ENCODE peak calls at places on chromosomes 4 and X, in nine cellular contexts. One of them, this sample, is unnamed.

GRCh38 chr4:104591505-104591904 is 96.8 kb upstream of the CXXC4 start:
- DNase-seq in OCI-LY7: no peak
- DNase-seq in left lung: peak; percentile 55
- DNase-seq in fibroblast of lung: peak; percentile 29
- DNase-seq in lung: no peak
- DNase-seq in right lobe of liver: no peak
- DNase-seq in adrenal gland: no peak
- DNase-seq in AG10803: no peak
- DNase-seq in kidney epithelial cell: no peak
- DNase-seq in this sample: no peak

GRCh38 chr4:186651624-186652023 is 72.0 kb downstream of the FAT1 start:
- DNase-seq in OCI-LY7: no peak
- DNase-seq in lung: no peak
- DNase-seq in right lobe of liver: peak; percentile 51
- DNase-seq in fibroblast of lung: peak; percentile 52
- DNase-seq in AG10803: no peak
- DNase-seq in kidney epithelial cell: no peak
- DNase-seq in adrenal gland: peak; percentile 32
- DNase-seq in left lung: no peak
- DNase-seq in this sample: no peak

GRCh38 chr4:54173281-54173912 is 55.7 kb upstream of the PDGFRA start:
- DNase-seq in OCI-LY7: no peak
- DNase-seq in right lobe of liver: no peak
- DNase-seq in adrenal gland: peak; percentile 17
- DNase-seq in lung: no peak
- DNase-seq in kidney epithelial cell: no peak
- DNase-seq in left lung: no peak
- DNase-seq in fibroblast of lung: no peak
- DNase-seq in AG10803: no peak
- DNase-seq in this sample: no peak

GRCh38 chr4:60400599-60400998 is 799.5 kb upstream of the ADGRL3 start:
- DNase-seq in adrenal gland: no peak
- DNase-seq in right lobe of liver: no peak
- DNase-seq in kidney epithelial cell: no peak
- DNase-seq in lung: no peak
- DNase-seq in fibroblast of lung: no peak
- DNase-seq in AG10803: no peak
- DNase-seq in left lung: no peak
- DNase-seq in OCI-LY7: no peak
- DNase-seq in this sample: no peak

GRCh38 chrX:63754141-63754859 is 30.7 kb downstream of the ARHGEF9 start:
- DNase-seq in fibroblast of lung: peak; percentile 16
- DNase-seq in lung: no peak
- DNase-seq in left lung: peak; percentile 37
- DNase-seq in right lobe of liver: peak; percentile 51
- DNase-seq in adrenal gland: no peak
- DNase-seq in OCI-LY7: peak; percentile 32
- DNase-seq in kidney epithelial cell: no peak
- DNase-seq in AG10803: peak; percentile 12
- DNase-seq in this sample: no peak

GRCh38 chr4:129543299-129543698 is 447.3 kb downstream of the C4orf33 start:
- DNase-seq in kidney epithelial cell: no peak
- DNase-seq in OCI-LY7: no peak
- DNase-seq in left lung: peak; percentile 39
- DNase-seq in AG10803: no peak
- DNase-seq in adrenal gland: no peak
- DNase-seq in lung: peak; percentile 52
- DNase-seq in fibroblast of lung: no peak
- DNase-seq in right lobe of liver: no peak
- DNase-seq in this sample: no peak

GRCh38 chrX:38654302-38654701 is 93.0 kb downstream of the TSPAN7 start:
- DNase-seq in fibroblast of lung: peak; percentile 40
- DNase-seq in kidney epithelial cell: no peak
- DNase-seq in lung: no peak
- DNase-seq in adrenal gland: peak; percentile 15
- DNase-seq in AG10803: peak; percentile 14
- DNase-seq in left lung: no peak
- DNase-seq in right lobe of liver: no peak
- DNase-seq in OCI-LY7: peak; percentile 8
- DNase-seq in this sample: no peak

GRCh38 chr4:183504930-183505555 is at the start of gene ING2:
- DNase-seq in AG10803: peak; percentile 63
- DNase-seq in adrenal gland: no peak
- DNase-seq in kidney epithelial cell: no peak
- DNase-seq in lung: no peak
- DNase-seq in right lobe of liver: peak; percentile 60
- DNase-seq in fibroblast of lung: no peak
- DNase-seq in OCI-LY7: no peak
- DNase-seq in left lung: peak; percentile 55
- DNase-seq in this sample: peak; percentile 26

GRCh38 chr4:143359794-143360193 is 23.1 kb downstream of the GAB1 start:
- DNase-seq in kidney epithelial cell: no peak
- DNase-seq in AG10803: no peak
- DNase-seq in OCI-LY7: no peak
- DNase-seq in fibroblast of lung: no peak
- DNase-seq in right lobe of liver: no peak
- DNase-seq in left lung: no peak
- DNase-seq in adrenal gland: no peak
- DNase-seq in lung: no peak
- DNase-seq in this sample: no peak

GRCh38 chr4:143358923-143359694 is 22.4 kb downstream of the GAB1 start:
- DNase-seq in kidney epithelial cell: peak; percentile 59
- DNase-seq in AG10803: peak; percentile 34
- DNase-seq in left lung: peak; percentile 47
- DNase-seq in adrenal gland: no peak
- DNase-seq in OCI-LY7: peak; percentile 91
- DNase-seq in fibroblast of lung: peak; percentile 82
- DNase-seq in lung: peak; percentile 67
- DNase-seq in right lobe of liver: no peak
- DNase-seq in this sample: no peak

GRCh38 chr4:143357161-143357845 is 20.6 kb downstream of the GAB1 start:
- DNase-seq in OCI-LY7: peak; percentile 77
- DNase-seq in lung: no peak
- DNase-seq in adrenal gland: no peak
- DNase-seq in kidney epithelial cell: no peak
- DNase-seq in right lobe of liver: no peak
- DNase-seq in fibroblast of lung: no peak
- DNase-seq in left lung: no peak
- DNase-seq in AG10803: no peak
- DNase-seq in this sample: no peak

GRCh38 chr4:143356493-143356892 is 19.8 kb downstream of the GAB1 start:
- DNase-seq in left lung: no peak
- DNase-seq in fibroblast of lung: no peak
- DNase-seq in kidney epithelial cell: no peak
- DNase-seq in adrenal gland: no peak
- DNase-seq in lung: no peak
- DNase-seq in OCI-LY7: peak; percentile 88
- DNase-seq in right lobe of liver: no peak
- DNase-seq in AG10803: no peak
- DNase-seq in this sample: no peak

GRCh38 chr4:143358419-143358818 is 21.7 kb downstream of the GAB1 start:
- DNase-seq in lung: no peak
- DNase-seq in adrenal gland: no peak
- DNase-seq in kidney epithelial cell: no peak
- DNase-seq in OCI-LY7: no peak
- DNase-seq in fibroblast of lung: no peak
- DNase-seq in AG10803: no peak
- DNase-seq in left lung: no peak
- DNase-seq in right lobe of liver: no peak
- DNase-seq in this sample: no peak
- H3K4me3 ChIP-seq in lung: no peak overlapping the region
- H3K4me3 ChIP-seq in adrenal gland: no peak overlapping the region
- H3K4me3 ChIP-seq in kidney epithelial cell: no peak overlapping the region
- H3K4me3 ChIP-seq in OCI-LY7: peak overlapping the region; percentile 61
- H3K4me3 ChIP-seq in fibroblast of lung: no peak overlapping the region
- H3K4me3 ChIP-seq in AG10803: no peak overlapping the region
- H3K4me3 ChIP-seq in left lung: no peak overlapping the region
- H3K4me3 ChIP-seq in right lobe of liver: no peak overlapping the region
- H3K4me3 ChIP-seq in this sample: no peak overlapping the region

DNA sequence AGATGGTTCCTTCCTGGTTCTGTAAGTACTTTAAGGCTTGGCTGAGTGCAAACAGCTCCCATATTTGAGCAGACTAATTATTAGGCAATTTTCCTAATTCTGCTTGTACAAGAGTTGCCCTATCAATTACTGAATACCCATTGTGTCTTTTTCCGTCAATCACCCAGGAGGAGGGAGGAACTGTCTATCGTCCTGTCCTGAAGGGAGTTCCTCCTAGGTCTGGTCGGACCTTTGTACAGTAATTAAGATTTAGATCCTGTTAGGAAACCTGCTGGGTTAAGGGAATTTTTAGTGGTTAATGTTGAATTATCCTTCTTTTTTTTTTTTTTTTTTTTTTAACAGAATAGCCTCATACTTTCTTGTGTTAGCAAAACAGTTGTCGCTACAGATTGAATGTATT is 130.1 kb downstream of the KDM6A start:
- DNase-seq in adrenal gland: no peak
- DNase-seq in left lung: no peak
- DNase-seq in right lobe of liver: no peak
- DNase-seq in fibroblast of lung: no peak
- DNase-seq in kidney epithelial cell: no peak
- DNase-seq in OCI-LY7: no peak
- DNase-seq in AG10803: no peak
- DNase-seq in lung: no peak
- DNase-seq in this sample: no peak
- H3K4me3 ChIP-seq in adrenal gland: no peak overlapping the region
- H3K4me3 ChIP-seq in left lung: no peak overlapping the region
- H3K4me3 ChIP-seq in right lobe of liver: no peak overlapping the region
- H3K4me3 ChIP-seq in fibroblast of lung: no peak overlapping the region
- H3K4me3 ChIP-seq in kidney epithelial cell: no peak overlapping the region
- H3K4me3 ChIP-seq in OCI-LY7: no peak overlapping the region
- H3K4me3 ChIP-seq in AG10803: no peak overlapping the region
- H3K4me3 ChIP-seq in lung: no peak overlapping the region
- H3K4me3 ChIP-seq in this sample: no peak overlapping the region

GRCh38 chr4:55947254-55947882 is 1.4 kb upstream of the CEP135 start:
- DNase-seq in OCI-LY7: peak; percentile 91
- DNase-seq in right lobe of liver: no peak
- DNase-seq in AG10803: no peak
- DNase-seq in adrenal gland: no peak
- DNase-seq in left lung: no peak
- DNase-seq in kidney epithelial cell: no peak
- DNase-seq in lung: no peak
- DNase-seq in fibroblast of lung: peak; percentile 43
- DNase-seq in this sample: no peak

GRCh38 chr4:55948726-55949479 is at the start of gene CEP135:
- DNase-seq in fibroblast of lung: peak; percentile 93
- DNase-seq in kidney epithelial cell: peak; percentile 65
- DNase-seq in adrenal gland: peak; percentile 95
- DNase-seq in OCI-LY7: peak; percentile 95
- DNase-seq in AG10803: peak; percentile 93
- DNase-seq in lung: peak; percentile 95
- DNase-seq in right lobe of liver: peak; percentile 97
- DNase-seq in left lung: peak; percentile 95
- DNase-seq in this sample: peak; percentile 83

GRCh38 chr4:55951191-55951922 is 2.6 kb downstream of the CEP135 start:
- DNase-seq in fibroblast of lung: no peak
- DNase-seq in adrenal gland: no peak
- DNase-seq in OCI-LY7: no peak
- DNase-seq in lung: no peak
- DNase-seq in kidney epithelial cell: no peak
- DNase-seq in AG10803: no peak
- DNase-seq in left lung: no peak
- DNase-seq in right lobe of liver: no peak
- DNase-seq in this sample: no peak

GRCh38 chr4:55949480-55949802 is 696 bp downstream of the CEP135 start:
- DNase-seq in left lung: no peak
- DNase-seq in OCI-LY7: no peak
- DNase-seq in fibroblast of lung: no peak
- DNase-seq in adrenal gland: no peak
- DNase-seq in kidney epithelial cell: no peak
- DNase-seq in AG10803: no peak
- DNase-seq in lung: no peak
- DNase-seq in right lobe of liver: no peak
- DNase-seq in this sample: no peak

DNA sequence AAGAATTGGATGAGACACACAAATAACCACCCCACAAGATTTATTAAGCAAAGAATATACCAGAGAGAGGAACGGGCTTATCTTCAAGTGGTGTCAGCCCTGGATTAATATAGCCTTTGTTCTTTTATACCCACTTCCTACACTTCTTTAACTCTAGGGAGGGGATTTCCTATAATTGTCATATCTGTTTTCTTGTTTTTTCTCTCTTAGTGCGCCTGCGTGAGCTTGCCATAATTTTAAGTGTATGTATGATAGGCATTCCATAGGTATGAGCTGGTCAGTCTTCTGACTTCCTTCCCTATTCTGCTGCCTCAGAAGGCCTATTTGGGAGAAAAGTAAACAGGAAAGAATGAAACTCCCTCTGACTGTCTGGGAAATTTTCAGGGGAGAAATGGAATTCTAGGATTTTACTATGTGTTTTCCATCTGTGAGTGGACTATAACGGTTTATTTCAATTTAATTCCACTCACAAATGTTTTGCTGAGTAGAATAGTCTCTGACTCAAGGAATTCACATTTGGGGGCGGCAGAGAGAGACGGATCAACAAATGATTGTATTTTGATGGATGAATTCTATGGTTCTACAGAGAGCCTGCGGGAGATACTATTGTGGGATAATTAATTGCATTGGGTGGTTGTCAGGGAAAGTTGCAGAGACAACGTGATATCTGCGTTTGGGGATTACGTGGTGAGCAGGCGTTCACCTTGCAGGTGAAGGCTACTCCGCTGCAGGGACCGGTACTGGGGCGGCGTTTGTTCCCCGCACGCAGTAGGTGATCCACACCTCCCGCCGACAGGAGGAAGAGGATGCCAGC is 626 bp upstream of the CEP135 start:
- DNase-seq in fibroblast of lung: peak; percentile 95
- DNase-seq in left lung: no peak
- DNase-seq in OCI-LY7: peak; percentile 76
- DNase-seq in AG10803: peak; percentile 93
- DNase-seq in lung: no peak
- DNase-seq in right lobe of liver: no peak
- DNase-seq in kidney epithelial cell: peak; percentile 65
- DNase-seq in adrenal gland: no peak
- DNase-seq in this sample: peak; percentile 80
- H3K4me3 ChIP-seq in fibroblast of lung: peak overlapping the region; percentile 83
- H3K4me3 ChIP-seq in left lung: peak overlapping the region; percentile 66
- H3K4me3 ChIP-seq in OCI-LY7: peak overlapping the region; percentile 82
- H3K4me3 ChIP-seq in AG10803: peak overlapping the region; percentile 58
- H3K4me3 ChIP-seq in lung: peak overlapping the region; percentile 77
- H3K4me3 ChIP-seq in right lobe of liver: peak overlapping the region; percentile 97
- H3K4me3 ChIP-seq in kidney epithelial cell: peak overlapping the region; percentile 78
- H3K4me3 ChIP-seq in adrenal gland: peak overlapping the region; percentile 88
- H3K4me3 ChIP-seq in this sample: peak overlapping the region; percentile 67

GRCh38 chr4:38723114-38723513 is 59.1 kb downstream of the KLF3 start:
- DNase-seq in right lobe of liver: no peak
- DNase-seq in OCI-LY7: no peak
- DNase-seq in left lung: no peak
- DNase-seq in adrenal gland: no peak
- DNase-seq in kidney epithelial cell: no peak
- DNase-seq in AG10803: no peak
- DNase-seq in fibroblast of lung: no peak
- DNase-seq in lung: no peak
- DNase-seq in this sample: no peak

GRCh38 chr4:38715076-38715475 is 51.1 kb downstream of the KLF3 start:
- DNase-seq in lung: no peak
- DNase-seq in adrenal gland: no peak
- DNase-seq in right lobe of liver: no peak
- DNase-seq in OCI-LY7: no peak
- DNase-seq in left lung: no peak
- DNase-seq in fibroblast of lung: no peak
- DNase-seq in AG10803: peak; percentile 87
- DNase-seq in kidney epithelial cell: no peak
- DNase-seq in this sample: no peak

GRCh38 chr4:38716271-38716670 is 52.3 kb downstream of the KLF3 start:
- DNase-seq in kidney epithelial cell: no peak
- DNase-seq in OCI-LY7: no peak
- DNase-seq in fibroblast of lung: no peak
- DNase-seq in lung: no peak
- DNase-seq in adrenal gland: no peak
- DNase-seq in AG10803: no peak
- DNase-seq in left lung: no peak
- DNase-seq in right lobe of liver: no peak
- DNase-seq in this sample: no peak

DNA sequence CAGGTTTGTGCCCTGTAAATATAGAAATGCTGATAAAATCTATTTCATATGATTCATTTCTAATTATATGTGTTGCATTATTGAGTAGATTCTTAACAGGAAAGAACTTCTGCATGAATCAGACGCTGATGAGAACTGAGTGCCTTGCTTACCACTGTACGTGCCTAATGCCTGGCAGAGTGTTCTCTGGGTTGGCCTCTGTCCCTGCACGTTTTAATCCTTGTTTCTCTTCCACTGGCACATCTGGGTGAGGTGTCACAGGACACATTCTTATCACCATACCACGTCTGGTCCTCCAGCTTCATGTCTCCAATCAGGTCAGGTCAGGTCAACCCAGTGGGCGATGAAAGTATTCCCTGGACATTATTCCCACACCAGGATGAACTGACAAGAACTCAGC is 53.6 kb downstream of the KLF3 start:
- DNase-seq in OCI-LY7: no peak
- DNase-seq in right lobe of liver: no peak
- DNase-seq in lung: no peak
- DNase-seq in AG10803: peak; percentile 91
- DNase-seq in adrenal gland: no peak
- DNase-seq in left lung: no peak
- DNase-seq in kidney epithelial cell: no peak
- DNase-seq in fibroblast of lung: peak; percentile 14
- DNase-seq in this sample: peak; percentile 21
- H3K4me3 ChIP-seq in OCI-LY7: no peak overlapping the region
- H3K4me3 ChIP-seq in right lobe of liver: no peak overlapping the region
- H3K4me3 ChIP-seq in lung: no peak overlapping the region
- H3K4me3 ChIP-seq in AG10803: no peak overlapping the region
- H3K4me3 ChIP-seq in adrenal gland: no peak overlapping the region
- H3K4me3 ChIP-seq in left lung: no peak overlapping the region
- H3K4me3 ChIP-seq in kidney epithelial cell: no peak overlapping the region
- H3K4me3 ChIP-seq in fibroblast of lung: no peak overlapping the region
- H3K4me3 ChIP-seq in this sample: no peak overlapping the region

This sample was measured in skeletal muscle cell.